ENCODE peak calls at places on chromosomes 1 and 21, in six cellular contexts. One of them, this sample, is unnamed.

GRCh38 chr1:195462646-195463045 is 1145.6 kb downstream of the KCNT2 start:
- DNase-seq in HCEC 1CT: no peak
- DNase-seq in uterus: no peak
- DNase-seq in GM23338: no peak
- DNase-seq in heart right ventricle: no peak
- DNase-seq in left lobe of liver: no peak
- DNase-seq in this sample: no peak

GRCh38 chr1:5001466-5001865 is 347.1 kb downstream of the AJAP1 start:
- DNase-seq in HCEC 1CT: no peak
- DNase-seq in uterus: no peak
- DNase-seq in GM23338: no peak
- DNase-seq in heart right ventricle: no peak
- DNase-seq in left lobe of liver: no peak
- DNase-seq in this sample: no peak

GRCh38 chr1:36396359-36396758 is 1.3 kb downstream of the LSM10 start:
- DNase-seq in HCEC 1CT: no peak
- DNase-seq in uterus: no peak
- DNase-seq in GM23338: no peak
- DNase-seq in heart right ventricle: no peak
- DNase-seq in left lobe of liver: no peak
- DNase-seq in this sample: no peak

GRCh38 chr1:94858276-94858675 is 38.1 kb downstream of the SLC44A3 start:
- DNase-seq in HCEC 1CT: no peak
- DNase-seq in uterus: no peak
- DNase-seq in GM23338: no peak
- DNase-seq in heart right ventricle: no peak
- DNase-seq in left lobe of liver: no peak
- DNase-seq in this sample: no peak

GRCh38 chr1:109805486-109806180 is 41.9 kb upstream of the EPS8L3 start:
- DNase-seq in HCEC 1CT: no peak
- DNase-seq in uterus: peak
- DNase-seq in GM23338: no peak
- DNase-seq in heart right ventricle: no peak
- DNase-seq in left lobe of liver: no peak
- DNase-seq in this sample: no peak

GRCh38 chr1:228488818-228489674 is 1.9 kb downstream of the RNF187 start:
- DNase-seq in HCEC 1CT: no peak
- DNase-seq in uterus: no peak
- DNase-seq in GM23338: no peak
- DNase-seq in heart right ventricle: no peak
- DNase-seq in left lobe of liver: no peak
- DNase-seq in this sample: no peak

GRCh38 chr1:157470276-157470675 is 82.0 kb downstream of the FCRL5 start:
- DNase-seq in HCEC 1CT: no peak
- DNase-seq in uterus: no peak
- DNase-seq in GM23338: no peak
- DNase-seq in heart right ventricle: no peak
- DNase-seq in left lobe of liver: no peak
- DNase-seq in this sample: no peak

GRCh38 chr1:66439028-66439427 is 94.9 kb upstream of the SGIP1 start:
- DNase-seq in HCEC 1CT: peak
- DNase-seq in uterus: no peak
- DNase-seq in GM23338: no peak
- DNase-seq in heart right ventricle: no peak
- DNase-seq in left lobe of liver: no peak
- DNase-seq in this sample: no peak

GRCh38 chr21:29741761-29742160 is 198.0 kb downstream of the GRIK1 start:
- DNase-seq in HCEC 1CT: no peak
- DNase-seq in uterus: no peak
- DNase-seq in GM23338: no peak
- DNase-seq in heart right ventricle: no peak
- DNase-seq in left lobe of liver: no peak
- DNase-seq in this sample: no peak

GRCh38 chr1:223478606-223479005 is 85.4 kb downstream of the CCDC185 start:
- DNase-seq in HCEC 1CT: no peak
- DNase-seq in uterus: no peak
- DNase-seq in GM23338: no peak
- DNase-seq in heart right ventricle: no peak
- DNase-seq in left lobe of liver: no peak
- DNase-seq in this sample: no peak

GRCh38 chr1:26993237-26994019 is at the start of gene TRNP1:
- DNase-seq in HCEC 1CT: peak
- DNase-seq in uterus: peak
- DNase-seq in GM23338: peak
- DNase-seq in heart right ventricle: peak
- DNase-seq in left lobe of liver: peak
- DNase-seq in this sample: peak

GRCh38 chr1:32606565-32606964 is 43.8 kb downstream of the ZBTB8OS start:
- DNase-seq in HCEC 1CT: no peak
- DNase-seq in uterus: no peak
- DNase-seq in GM23338: no peak
- DNase-seq in heart right ventricle: no peak
- DNase-seq in left lobe of liver: no peak
- DNase-seq in this sample: no peak

GRCh38 chr1:91791103-91791502 is 94.8 kb downstream of the TGFBR3 start:
- DNase-seq in HCEC 1CT: no peak
- DNase-seq in uterus: no peak
- DNase-seq in GM23338: peak
- DNase-seq in heart right ventricle: no peak
- DNase-seq in left lobe of liver: no peak
- DNase-seq in this sample: peak

GRCh38 chr1:212749924-212750535 is 41.5 kb downstream of the NSL1 start:
- DNase-seq in HCEC 1CT: peak
- DNase-seq in uterus: no peak
- DNase-seq in GM23338: peak
- DNase-seq in heart right ventricle: no peak
- DNase-seq in left lobe of liver: no peak
- DNase-seq in this sample: peak

GRCh38 chr1:228646717-228647522 is 88.4 kb upstream of the RHOU start:
- DNase-seq in HCEC 1CT: peak
- DNase-seq in uterus: peak
- DNase-seq in GM23338: peak
- DNase-seq in heart right ventricle: no peak
- DNase-seq in left lobe of liver: no peak
- DNase-seq in this sample: peak

GRCh38 chr1:222546548-222547259 is 1.2 kb downstream of the HHIPL2 start:
- DNase-seq in HCEC 1CT: peak
- DNase-seq in uterus: no peak
- DNase-seq in GM23338: no peak
- DNase-seq in heart right ventricle: no peak
- DNase-seq in left lobe of liver: no peak
- DNase-seq in this sample: no peak

GRCh38 chr1:21510885-21511578 is 1.8 kb downstream of the ALPL start:
- DNase-seq in HCEC 1CT: no peak
- DNase-seq in uterus: no peak
- DNase-seq in GM23338: no peak
- DNase-seq in heart right ventricle: no peak
- DNase-seq in left lobe of liver: no peak
- DNase-seq in this sample: no peak

GRCh38 chr1:214384373-214385079 is 103.6 kb downstream of the SMYD2 start:
- DNase-seq in HCEC 1CT: no peak
- DNase-seq in uterus: no peak
- DNase-seq in GM23338: no peak
- DNase-seq in heart right ventricle: no peak
- DNase-seq in left lobe of liver: no peak
- DNase-seq in this sample: no peak

GRCh38 chr1:210558302-210558701 is 229.6 kb downstream of the HHAT start:
- DNase-seq in HCEC 1CT: no peak
- DNase-seq in uterus: no peak
- DNase-seq in GM23338: no peak
- DNase-seq in heart right ventricle: peak
- DNase-seq in left lobe of liver: peak
- DNase-seq in this sample: no peak

GRCh38 chr1:237901284-237901870 is 10.7 kb upstream of the ZP4 start:
- DNase-seq in HCEC 1CT: no peak
- DNase-seq in uterus: no peak
- DNase-seq in GM23338: peak
- DNase-seq in heart right ventricle: no peak
- DNase-seq in left lobe of liver: no peak
- DNase-seq in this sample: peak

GRCh38 chr1:9397984-9398526 is 105.4 kb downstream of the SPSB1 start:
- DNase-seq in HCEC 1CT: no peak
- DNase-seq in uterus: peak
- DNase-seq in GM23338: no peak
- DNase-seq in heart right ventricle: no peak
- DNase-seq in left lobe of liver: no peak
- DNase-seq in this sample: no peak

GRCh38 chr1:239843556-239843955 is 248.1 kb upstream of the FMN2 start:
- DNase-seq in HCEC 1CT: no peak
- DNase-seq in uterus: no peak
- DNase-seq in GM23338: no peak
- DNase-seq in heart right ventricle: no peak
- DNase-seq in left lobe of liver: no peak
- DNase-seq in this sample: no peak

GRCh38 chr1:154941332-154941995 is 4.9 kb upstream of the PMVK start:
- DNase-seq in HCEC 1CT: no peak
- DNase-seq in uterus: no peak
- DNase-seq in GM23338: peak
- DNase-seq in heart right ventricle: no peak
- DNase-seq in left lobe of liver: no peak
- DNase-seq in this sample: no peak

GRCh38 chr1:113409363-113409762 is 19.0 kb downstream of the MAGI3 start:
- DNase-seq in HCEC 1CT: no peak
- DNase-seq in uterus: no peak
- DNase-seq in GM23338: no peak
- DNase-seq in heart right ventricle: no peak
- DNase-seq in left lobe of liver: no peak
- DNase-seq in this sample: no peak

GRCh38 chr1:157595356-157595755 is 2.5 kb downstream of the FCRL4 start:
- DNase-seq in HCEC 1CT: no peak
- DNase-seq in uterus: no peak
- DNase-seq in GM23338: no peak
- DNase-seq in heart right ventricle: no peak
- DNase-seq in left lobe of liver: no peak
- DNase-seq in this sample: no peak

GRCh38 chr1:155962599-155963211 is 15.6 kb downstream of the ARHGEF2 start:
- DNase-seq in HCEC 1CT: no peak
- DNase-seq in uterus: no peak
- DNase-seq in GM23338: no peak
- DNase-seq in heart right ventricle: no peak
- DNase-seq in left lobe of liver: no peak
- DNase-seq in this sample: no peak

GRCh38 chr1:41582851-41583657 is 98.6 kb upstream of the EDN2 start:
- DNase-seq in HCEC 1CT: no peak
- DNase-seq in uterus: no peak
- DNase-seq in GM23338: no peak
- DNase-seq in heart right ventricle: no peak
- DNase-seq in left lobe of liver: no peak
- DNase-seq in this sample: no peak

GRCh38 chr1:23996700-23997229 is 16.6 kb upstream of the SRSF10 start:
- DNase-seq in HCEC 1CT: no peak
- DNase-seq in uterus: no peak
- DNase-seq in GM23338: no peak
- DNase-seq in heart right ventricle: no peak
- DNase-seq in left lobe of liver: no peak
- DNase-seq in this sample: no peak

GRCh38 chr1:61073871-61074270 is 8.5 kb upstream of the NFIA start:
- DNase-seq in HCEC 1CT: no peak
- DNase-seq in uterus: no peak
- DNase-seq in GM23338: no peak
- DNase-seq in heart right ventricle: no peak
- DNase-seq in left lobe of liver: no peak
- DNase-seq in this sample: no peak

GRCh38 chr1:40866408-40866788 is 4.2 kb upstream of the CITED4 start:
- DNase-seq in HCEC 1CT: peak
- DNase-seq in uterus: no peak
- DNase-seq in GM23338: peak
- DNase-seq in heart right ventricle: no peak
- DNase-seq in left lobe of liver: no peak
- DNase-seq in this sample: no peak

GRCh38 chr1:211476200-211476849 is 15.6 kb downstream of the RD3 start:
- DNase-seq in HCEC 1CT: peak
- DNase-seq in uterus: peak
- DNase-seq in GM23338: peak
- DNase-seq in heart right ventricle: peak
- DNase-seq in left lobe of liver: peak
- DNase-seq in this sample: peak

GRCh38 chr21:35226960-35227741 is 178.0 kb upstream of the RUNX1 start:
- DNase-seq in HCEC 1CT: no peak
- DNase-seq in uterus: no peak
- DNase-seq in GM23338: no peak
- DNase-seq in heart right ventricle: no peak
- DNase-seq in left lobe of liver: no peak
- DNase-seq in this sample: no peak

GRCh38 chr1:47593598-47594285 is 155.9 kb downstream of the FOXD2 start:
- DNase-seq in HCEC 1CT: no peak
- DNase-seq in uterus: no peak
- DNase-seq in GM23338: no peak
- DNase-seq in heart right ventricle: no peak
- DNase-seq in left lobe of liver: no peak
- DNase-seq in this sample: no peak

GRCh38 chr1:67978988-67979516 is 71.4 kb downstream of the DIRAS3 start:
- DNase-seq in HCEC 1CT: peak
- DNase-seq in uterus: no peak
- DNase-seq in GM23338: no peak
- DNase-seq in heart right ventricle: no peak
- DNase-seq in left lobe of liver: no peak
- DNase-seq in this sample: no peak

GRCh38 chr1:67980028-67980427 is 70.4 kb downstream of the DIRAS3 start:
- DNase-seq in HCEC 1CT: no peak
- DNase-seq in uterus: no peak
- DNase-seq in GM23338: no peak
- DNase-seq in heart right ventricle: no peak
- DNase-seq in left lobe of liver: no peak
- DNase-seq in this sample: no peak

GRCh38 chr1:207949571-207950195 is 38.8 kb upstream of the CD34 start:
- DNase-seq in HCEC 1CT: no peak
- DNase-seq in uterus: no peak
- DNase-seq in GM23338: no peak
- DNase-seq in heart right ventricle: no peak
- DNase-seq in left lobe of liver: no peak
- DNase-seq in this sample: no peak

GRCh38 chr1:6162773-6163172 is 17.3 kb downstream of the CHD5 start:
- DNase-seq in HCEC 1CT: no peak
- DNase-seq in uterus: no peak
- DNase-seq in GM23338: peak
- DNase-seq in heart right ventricle: no peak
- DNase-seq in left lobe of liver: no peak
- DNase-seq in this sample: peak

GRCh38 chr1:12468323-12468722 is 149.7 kb downstream of the DHRS3 start:
- DNase-seq in HCEC 1CT: no peak
- DNase-seq in uterus: no peak
- DNase-seq in GM23338: no peak
- DNase-seq in heart right ventricle: no peak
- DNase-seq in left lobe of liver: no peak
- DNase-seq in this sample: no peak